ENCODE peak calls at places on chromosomes 12 and 14, in eight cellular contexts. G is dorsolateral prefrontal cortex; P is AG04450; K is adrenal gland; O is ovary; U is CD8-positive, alpha-beta T cell; B is activated CD8-positive, alpha-beta T cell treated with anti-CD3 and anti-CD28 coated beads for 36 hours; H is HL-60. I is an unnamed sample.
A peak's percentile ranks its signal among the peaks of the same experiment; 100 is the strongest.

GRCh38 chr14:104048758-104049496 is 36.6 kb upstream of the ASPG start:
- DNase-seq in G (no peak), P (no peak), K (no peak), O (no peak), U (no peak), B (no peak), H (no peak), I (no peak)

GRCh38 chr12:116354950-116355779 is 77.7 kb upstream of the MED13L start:
- DNase-seq in G (no peak), P (no peak), K (no peak), O (no peak), U (no peak), B (no peak), H (no peak), I (no peak)

GRCh38 chr12:13094349-13094748 is 9.1 kb downstream of the GSG1 start:
- DNase-seq in G (no peak), P (no peak), K (no peak), O (no peak), U (no peak), B (no peak), H (peak; percentile 74), I (no peak)

GRCh38 chr12:125633686-125634085 is 568.5 kb downstream of the AACS start:
- DNase-seq in G (no peak), P (no peak), K (no peak), O (no peak), U (no peak), B (no peak), H (no peak), I (no peak)

GRCh38 chr14:64294672-64295413 is 672 bp upstream of the ESR2 start:
- DNase-seq in G (peak; percentile 40), P (peak; percentile 20), K (peak; percentile 92), O (peak; percentile 92), U (peak; percentile 87), B (peak; percentile 91), H (peak; percentile 2), I (no peak)

GRCh38 chr14:99412122-99413061 is 68.3 kb downstream of the SETD3 start:
- DNase-seq in G (no peak), P (no peak), K (no peak), O (no peak), U (no peak), B (peak; percentile 15), H (no peak), I (no peak)

GRCh38 chr12:50452795-50453194 is 52.0 kb upstream of the DIP2B start:
- DNase-seq in G (no peak), P (no peak), K (no peak), O (no peak), U (no peak), B (no peak), H (no peak), I (no peak)

GRCh38 chr14:63542231-63542999 is 762 bp downstream of the PPP2R5E start:
- DNase-seq in G (no peak), P (no peak), K (peak; percentile 40), O (no peak), U (peak; percentile 7), B (peak; percentile 24), H (no peak), I (no peak)

GRCh38 chr14:77181603-77182437 is at the start of gene TMEM63C:
- DNase-seq in G (no peak), P (no peak), K (peak; percentile 63), O (no peak), U (peak; percentile 51), B (peak; percentile 85), H (peak; percentile 55), I (no peak)

GRCh38 chr14:22052795-22053194 is 379.2 kb upstream of the OR4E1 start:
- DNase-seq in G (no peak), P (no peak), K (no peak), O (no peak), U (peak; percentile 22), B (peak; percentile 45), H (no peak), I (no peak)

GRCh38 chr14:104509673-104510072 is 69.9 kb upstream of the C14orf180 start:
- DNase-seq in G (no peak), P (no peak), K (no peak), O (no peak), U (no peak), B (no peak), H (no peak), I (no peak)

GRCh38 chr12:120856980-120857379 is 47.2 kb downstream of the SPPL3 start:
- DNase-seq in G (no peak), P (no peak), K (no peak), O (no peak), U (no peak), B (no peak), H (no peak), I (no peak)

GRCh38 chr14:59303216-59303615 is 114.7 kb downstream of the DAAM1 start:
- DNase-seq in G (no peak), P (no peak), K (no peak), O (no peak), U (no peak), B (no peak), H (no peak), I (no peak)

GRCh38 chr12:45356822-45357546 is 141.1 kb downstream of the ANO6 start:
- DNase-seq in G (no peak), P (no peak), K (no peak), O (no peak), U (no peak), B (no peak), H (no peak), I (no peak)

GRCh38 chr12:114726092-114726710 is 42.2 kb upstream of the TBX3 start:
- DNase-seq in G (no peak), P (no peak), K (peak; percentile 50), O (no peak), U (no peak), B (no peak), H (no peak), I (no peak)

GRCh38 chr14:53470351-53471043 is 317.4 kb upstream of the DDHD1 start:
- DNase-seq in G (no peak), P (peak; percentile 48), K (no peak), O (no peak), U (no peak), B (no peak), H (no peak), I (peak; percentile 44)
- TF ChIP-seq CTCF in G (no peak), P (no peak), K (no peak), O (no peak), U (no peak), B (no peak), H (no peak), I (no peak)

DNA sequence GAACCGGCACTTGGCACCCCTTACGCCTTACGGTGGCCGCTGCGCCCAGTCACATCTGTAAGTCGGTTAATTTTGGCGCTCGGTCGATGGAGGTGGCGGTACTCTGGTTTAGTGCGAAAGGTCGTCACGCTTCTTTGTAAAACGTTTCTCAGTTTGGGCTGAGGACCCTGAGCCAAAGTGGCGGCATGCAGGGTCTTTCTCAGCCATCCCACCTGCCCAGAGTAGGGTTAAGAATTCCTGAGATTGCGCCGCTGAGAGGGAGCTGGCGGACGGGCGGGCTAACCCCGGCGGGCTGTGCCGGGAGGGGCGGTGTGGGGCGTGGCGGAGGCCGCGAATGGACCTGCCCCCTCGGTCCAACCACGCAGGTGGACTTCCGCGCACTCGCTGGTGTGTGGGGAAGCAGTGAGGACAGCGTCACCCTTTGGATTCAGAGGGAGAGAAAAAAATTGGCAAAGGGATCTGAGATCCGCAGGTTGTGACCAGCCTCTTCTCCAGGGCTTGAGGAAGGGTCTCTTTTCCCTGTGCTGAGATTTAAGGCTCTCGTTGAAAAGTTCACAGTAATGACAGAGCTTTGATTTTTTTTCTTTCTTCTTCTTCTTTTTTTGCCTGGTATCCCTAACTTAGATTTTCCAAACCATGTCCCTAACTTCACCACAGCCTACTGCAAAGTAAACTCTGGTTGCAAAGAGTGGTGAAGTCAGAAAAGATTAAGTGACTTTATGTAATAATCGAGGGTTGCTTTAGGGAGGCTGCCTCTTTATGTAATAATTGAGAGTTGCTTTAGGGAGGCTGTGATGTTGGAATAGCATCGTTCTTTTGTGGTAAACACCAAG is 602 bp upstream of the FBXO33 start:
- DNase-seq in G (peak; percentile 52), P (no peak), K (peak; percentile 95), O (peak; percentile 93), U (peak; percentile 75), B (peak; percentile 77), H (peak; percentile 51), I (peak; percentile 11)
- TF ChIP-seq CTCF in G (no peak), P (peak; percentile 14), K (no peak), O (peak; percentile 43), U (no peak), B (no peak), H (no peak), I (no peak)

GRCh38 chr12:48050174-48050573 is 45.9 kb upstream of the COL2A1 start:
- DNase-seq in G (no peak), P (no peak), K (no peak), O (no peak), U (no peak), B (no peak), H (no peak), I (no peak)
- TF ChIP-seq CTCF in G (no peak), P (no peak), K (no peak), O (no peak), U (no peak), B (no peak), H (no peak), I (no peak)

GRCh38 chr14:61923348-61923747 is 161.1 kb downstream of the SNAPC1 start:
- DNase-seq in G (no peak), P (peak; percentile 23), K (no peak), O (no peak), U (no peak), B (no peak), H (no peak), I (no peak)

GRCh38 chr14:61925732-61926445 is 163.7 kb downstream of the SNAPC1 start:
- DNase-seq in G (no peak), P (no peak), K (no peak), O (no peak), U (no peak), B (no peak), H (no peak), I (no peak)

GRCh38 chr14:61927521-61927920 is 165.3 kb downstream of the SNAPC1 start:
- DNase-seq in G (no peak), P (peak; percentile 55), K (no peak), O (no peak), U (no peak), B (no peak), H (no peak), I (no peak)

GRCh38 chr14:61927015-61927414 is 164.8 kb downstream of the SNAPC1 start:
- DNase-seq in G (no peak), P (peak; percentile 30), K (no peak), O (no peak), U (no peak), B (no peak), H (no peak), I (no peak)

DNA sequence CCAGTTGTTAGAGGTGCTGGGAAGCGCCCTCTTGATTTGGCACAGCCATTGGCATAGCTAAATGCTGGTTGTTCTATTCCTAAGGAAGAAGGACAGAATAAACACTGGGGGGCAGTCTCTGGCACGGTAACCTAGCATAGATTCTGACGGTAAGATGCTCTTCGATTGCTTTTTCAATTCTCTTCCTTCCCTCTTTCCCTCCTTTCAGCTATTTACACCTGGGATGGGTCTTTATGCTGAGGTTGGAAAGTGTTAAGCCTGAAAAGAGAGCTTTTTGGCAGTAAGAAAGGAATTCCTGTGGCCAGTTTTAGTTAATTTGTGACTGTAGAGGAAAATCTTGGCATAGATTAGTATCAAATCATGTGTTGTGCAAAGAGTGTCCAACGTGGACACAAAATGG is 162.8 kb downstream of the SNAPC1 start:
- DNase-seq in G (no peak), P (no peak), K (no peak), O (no peak), U (no peak), B (peak; percentile 34), H (no peak), I (no peak)
- TF ChIP-seq CTCF in G (peak; percentile 30), P (peak; percentile 25), K (peak; percentile 16), O (no peak), U (peak; percentile 33), B (peak; percentile 24), H (no peak), I (no peak)

I was measured in AG09319.